ENCODE peak calls at places on chromosomes 3 and 15, in seven cellular contexts. One of them, this sample, is unnamed.

GRCh38 chr15:42178056-42178455 is 21.6 kb upstream of the PLA2G4F start:
- DNase-seq in stimulated activated CD8-positive, alpha-beta memory T cell treated with anti-CD3 and anti-CD28 coated beads, Interleukin-4, amount 100 ng/mL, for 1 hour: no peak
- DNase-seq in tibial nerve: no peak
- DNase-seq in Kasumi-1: no peak
- DNase-seq in effector CD4-positive, alpha-beta T cell: no peak
- DNase-seq in Ammon's horn: no peak
- DNase-seq in Karpas-422: no peak
- DNase-seq in this sample: no peak

GRCh38 chr3:127652246-127652995 is 20.3 kb upstream of the ABTB1 start:
- DNase-seq in stimulated activated CD8-positive, alpha-beta memory T cell treated with anti-CD3 and anti-CD28 coated beads, Interleukin-4, amount 100 ng/mL, for 1 hour: no peak
- DNase-seq in tibial nerve: peak
- DNase-seq in Kasumi-1: peak
- DNase-seq in effector CD4-positive, alpha-beta T cell: no peak
- DNase-seq in Ammon's horn: peak
- DNase-seq in Karpas-422: peak
- DNase-seq in this sample: peak

GRCh38 chr3:192816274-192816853 is 89.0 kb upstream of the FGF12 start:
- DNase-seq in stimulated activated CD8-positive, alpha-beta memory T cell treated with anti-CD3 and anti-CD28 coated beads, Interleukin-4, amount 100 ng/mL, for 1 hour: no peak
- DNase-seq in tibial nerve: peak
- DNase-seq in Kasumi-1: peak
- DNase-seq in effector CD4-positive, alpha-beta T cell: no peak
- DNase-seq in Ammon's horn: peak
- DNase-seq in Karpas-422: peak
- DNase-seq in this sample: peak

GRCh38 chr15:29438714-29439076 is 169.1 kb upstream of the NSMCE3 start:
- DNase-seq in stimulated activated CD8-positive, alpha-beta memory T cell treated with anti-CD3 and anti-CD28 coated beads, Interleukin-4, amount 100 ng/mL, for 1 hour: no peak
- DNase-seq in tibial nerve: no peak
- DNase-seq in Kasumi-1: no peak
- DNase-seq in effector CD4-positive, alpha-beta T cell: no peak
- DNase-seq in Ammon's horn: no peak
- DNase-seq in Karpas-422: no peak
- DNase-seq in this sample: no peak

GRCh38 chr3:2300938-2301337 is 202.3 kb downstream of the CNTN4 start:
- DNase-seq in stimulated activated CD8-positive, alpha-beta memory T cell treated with anti-CD3 and anti-CD28 coated beads, Interleukin-4, amount 100 ng/mL, for 1 hour: no peak
- DNase-seq in tibial nerve: no peak
- DNase-seq in Kasumi-1: no peak
- DNase-seq in effector CD4-positive, alpha-beta T cell: no peak
- DNase-seq in Ammon's horn: no peak
- DNase-seq in Karpas-422: no peak
- DNase-seq in this sample: no peak

GRCh38 chr3:192847918-192848317 is 69.7 kb downstream of the MB21D2 start:
- DNase-seq in stimulated activated CD8-positive, alpha-beta memory T cell treated with anti-CD3 and anti-CD28 coated beads, Interleukin-4, amount 100 ng/mL, for 1 hour: no peak
- DNase-seq in tibial nerve: no peak
- DNase-seq in Kasumi-1: no peak
- DNase-seq in effector CD4-positive, alpha-beta T cell: no peak
- DNase-seq in Ammon's horn: no peak
- DNase-seq in Karpas-422: peak
- DNase-seq in this sample: no peak

GRCh38 chr3:22089284-22089683 is 338.3 kb upstream of the ZNF385D start:
- DNase-seq in stimulated activated CD8-positive, alpha-beta memory T cell treated with anti-CD3 and anti-CD28 coated beads, Interleukin-4, amount 100 ng/mL, for 1 hour: no peak
- DNase-seq in tibial nerve: no peak
- DNase-seq in Kasumi-1: peak
- DNase-seq in effector CD4-positive, alpha-beta T cell: no peak
- DNase-seq in Ammon's horn: no peak
- DNase-seq in Karpas-422: peak
- DNase-seq in this sample: no peak

GRCh38 chr3:166445865-166446264 is 608.6 kb upstream of the BCHE start:
- DNase-seq in stimulated activated CD8-positive, alpha-beta memory T cell treated with anti-CD3 and anti-CD28 coated beads, Interleukin-4, amount 100 ng/mL, for 1 hour: no peak
- DNase-seq in tibial nerve: no peak
- DNase-seq in Kasumi-1: no peak
- DNase-seq in effector CD4-positive, alpha-beta T cell: no peak
- DNase-seq in Ammon's horn: no peak
- DNase-seq in Karpas-422: no peak
- DNase-seq in this sample: no peak

GRCh38 chr15:97084650-97085049 is 754.1 kb downstream of the NR2F2 start:
- DNase-seq in stimulated activated CD8-positive, alpha-beta memory T cell treated with anti-CD3 and anti-CD28 coated beads, Interleukin-4, amount 100 ng/mL, for 1 hour: no peak
- DNase-seq in tibial nerve: no peak
- DNase-seq in Kasumi-1: peak
- DNase-seq in effector CD4-positive, alpha-beta T cell: no peak
- DNase-seq in Ammon's horn: no peak
- DNase-seq in Karpas-422: no peak
- DNase-seq in this sample: no peak

GRCh38 chr3:59920801-59921200 is 871.0 kb upstream of the CFAP20DC start:
- DNase-seq in stimulated activated CD8-positive, alpha-beta memory T cell treated with anti-CD3 and anti-CD28 coated beads, Interleukin-4, amount 100 ng/mL, for 1 hour: no peak
- DNase-seq in tibial nerve: no peak
- DNase-seq in Kasumi-1: no peak
- DNase-seq in effector CD4-positive, alpha-beta T cell: no peak
- DNase-seq in Ammon's horn: no peak
- DNase-seq in Karpas-422: no peak
- DNase-seq in this sample: no peak

GRCh38 chr3:187183210-187183862 is 13.9 kb upstream of the RTP1 start:
- DNase-seq in stimulated activated CD8-positive, alpha-beta memory T cell treated with anti-CD3 and anti-CD28 coated beads, Interleukin-4, amount 100 ng/mL, for 1 hour: no peak
- DNase-seq in tibial nerve: no peak
- DNase-seq in Kasumi-1: no peak
- DNase-seq in effector CD4-positive, alpha-beta T cell: no peak
- DNase-seq in Ammon's horn: peak
- DNase-seq in Karpas-422: peak
- DNase-seq in this sample: peak

This sample was measured in SJSA1.